ENCODE peak calls at places on chromosomes 2 and 18, in six cellular contexts. One of them, this sample, is unnamed.

GRCh38 chr2:136423516-136423996 is 305.6 kb upstream of the CXCR4 start:
- DNase-seq in posterior cingulate gyrus: peak
- DNase-seq in amniotic stem cell: peak
- DNase-seq in colonic mucosa: peak
- DNase-seq in activated gamma-delta T cell treated with anti-CD3 and anti-CD28 coated beads, Interleukin-2, amount 50 U/mL, for 16 hours: peak
- DNase-seq in AG09309: peak
- DNase-seq in this sample: peak

GRCh38 chr2:42105330-42106256 is 57.8 kb downstream of the PKDCC start:
- DNase-seq in posterior cingulate gyrus: no peak
- DNase-seq in amniotic stem cell: no peak
- DNase-seq in colonic mucosa: peak
- DNase-seq in activated gamma-delta T cell treated with anti-CD3 and anti-CD28 coated beads, Interleukin-2, amount 50 U/mL, for 16 hours: peak
- DNase-seq in AG09309: no peak
- DNase-seq in this sample: no peak

GRCh38 chr2:227623225-227623624 is 5.9 kb downstream of the SCYGR4 start:
- DNase-seq in posterior cingulate gyrus: no peak
- DNase-seq in amniotic stem cell: peak
- DNase-seq in colonic mucosa: no peak
- DNase-seq in activated gamma-delta T cell treated with anti-CD3 and anti-CD28 coated beads, Interleukin-2, amount 50 U/mL, for 16 hours: no peak
- DNase-seq in AG09309: peak
- DNase-seq in this sample: peak

GRCh38 chr2:75466708-75467311 is 93.9 kb downstream of the EVA1A start:
- DNase-seq in posterior cingulate gyrus: no peak
- DNase-seq in amniotic stem cell: no peak
- DNase-seq in colonic mucosa: peak
- DNase-seq in activated gamma-delta T cell treated with anti-CD3 and anti-CD28 coated beads, Interleukin-2, amount 50 U/mL, for 16 hours: no peak
- DNase-seq in AG09309: no peak
- DNase-seq in this sample: peak

GRCh38 chr18:54717673-54718435 is 110.4 kb upstream of the RAB27B start:
- DNase-seq in posterior cingulate gyrus: peak
- DNase-seq in amniotic stem cell: no peak
- DNase-seq in colonic mucosa: no peak
- DNase-seq in activated gamma-delta T cell treated with anti-CD3 and anti-CD28 coated beads, Interleukin-2, amount 50 U/mL, for 16 hours: peak
- DNase-seq in AG09309: no peak
- DNase-seq in this sample: peak

GRCh38 chr2:190794466-190795184 is 86.0 kb upstream of the GLS start:
- DNase-seq in posterior cingulate gyrus: no peak
- DNase-seq in amniotic stem cell: no peak
- DNase-seq in colonic mucosa: no peak
- DNase-seq in activated gamma-delta T cell treated with anti-CD3 and anti-CD28 coated beads, Interleukin-2, amount 50 U/mL, for 16 hours: no peak
- DNase-seq in AG09309: no peak
- DNase-seq in this sample: no peak

GRCh38 chr2:43482974-43483373 is 112.9 kb downstream of the THADA start:
- DNase-seq in posterior cingulate gyrus: no peak
- DNase-seq in amniotic stem cell: no peak
- DNase-seq in colonic mucosa: no peak
- DNase-seq in activated gamma-delta T cell treated with anti-CD3 and anti-CD28 coated beads, Interleukin-2, amount 50 U/mL, for 16 hours: no peak
- DNase-seq in AG09309: no peak
- DNase-seq in this sample: peak

GRCh38 chr2:165787334-165787733 is 6.7 kb downstream of the GALNT3 start:
- DNase-seq in posterior cingulate gyrus: no peak
- DNase-seq in amniotic stem cell: no peak
- DNase-seq in colonic mucosa: no peak
- DNase-seq in activated gamma-delta T cell treated with anti-CD3 and anti-CD28 coated beads, Interleukin-2, amount 50 U/mL, for 16 hours: no peak
- DNase-seq in AG09309: no peak
- DNase-seq in this sample: peak

GRCh38 chr2:20184067-20184938 is 40.6 kb downstream of the SDC1 start:
- DNase-seq in posterior cingulate gyrus: no peak
- DNase-seq in amniotic stem cell: peak
- DNase-seq in colonic mucosa: no peak
- DNase-seq in activated gamma-delta T cell treated with anti-CD3 and anti-CD28 coated beads, Interleukin-2, amount 50 U/mL, for 16 hours: no peak
- DNase-seq in AG09309: no peak
- DNase-seq in this sample: peak

GRCh38 chr2:26073830-26074229 is 39.9 kb downstream of the RAB10 start:
- DNase-seq in posterior cingulate gyrus: no peak
- DNase-seq in amniotic stem cell: no peak
- DNase-seq in colonic mucosa: no peak
- DNase-seq in activated gamma-delta T cell treated with anti-CD3 and anti-CD28 coated beads, Interleukin-2, amount 50 U/mL, for 16 hours: no peak
- DNase-seq in AG09309: no peak
- DNase-seq in this sample: no peak

GRCh38 chr18:46731316-46731715 is 25.5 kb downstream of the ST8SIA5 start:
- DNase-seq in posterior cingulate gyrus: no peak
- DNase-seq in amniotic stem cell: no peak
- DNase-seq in colonic mucosa: no peak
- DNase-seq in activated gamma-delta T cell treated with anti-CD3 and anti-CD28 coated beads, Interleukin-2, amount 50 U/mL, for 16 hours: no peak
- DNase-seq in AG09309: no peak
- DNase-seq in this sample: no peak